ENCODE peak calls at places on chromosomes 5 and 9, in six cellular contexts. G is AG09309, L is HFF-Myc, T is right atrium auricular region, E is colonic mucosa, K is left ventricle myocardium inferior. U is an unnamed sample.

GRCh38 chr5:10528056-10528816 is 35.6 kb upstream of the ANKRD33B start:
- DNase-seq in G (peak), L (peak), T (no peak), E (no peak), K (no peak), U (no peak)

GRCh38 chr5:66932446-66932845 is 264.2 kb downstream of the CD180 start:
- DNase-seq in G (no peak), L (no peak), T (no peak), E (no peak), K (no peak), U (no peak)

GRCh38 chr9:89435315-89435823 is 62.5 kb downstream of the SEMA4D start:
- DNase-seq in G (no peak), L (no peak), T (no peak), E (peak), K (no peak), U (no peak)

GRCh38 chr5:128284236-128284635 is 200.7 kb downstream of the SLC12A2 start:
- DNase-seq in G (no peak), L (no peak), T (no peak), E (no peak), K (no peak), U (no peak)

GRCh38 chr9:91119679-91120078 is 242.0 kb downstream of the AUH start:
- DNase-seq in G (no peak), L (no peak), T (no peak), E (no peak), K (no peak), U (no peak)

GRCh38 chr5:134586866-134587524 is 45.6 kb downstream of the SAR1B start:
- DNase-seq in G (peak), L (no peak), T (peak), E (peak), K (peak), U (peak)

GRCh38 chr5:72130342-72130741 is 23.1 kb downstream of the MAP1B start:
- DNase-seq in G (peak), L (no peak), T (no peak), E (no peak), K (no peak), U (no peak)

GRCh38 chr5:59325070-59325469 is 568.5 kb downstream of the PDE4D start:
- DNase-seq in G (no peak), L (no peak), T (no peak), E (no peak), K (no peak), U (no peak)

GRCh38 chr5:68115584-68115983 is 100.0 kb upstream of the PIK3R1 start:
- DNase-seq in G (no peak), L (no peak), T (no peak), E (no peak), K (no peak), U (no peak)

GRCh38 chr5:173629628-173630027 is 13.2 kb upstream of the BOD1 start:
- DNase-seq in G (no peak), L (no peak), T (no peak), E (no peak), K (no peak), U (peak)

GRCh38 chr9:121674952-121675351 is 23.5 kb downstream of the DAB2IP start:
- DNase-seq in G (no peak), L (no peak), T (no peak), E (no peak), K (no peak), U (no peak)

GRCh38 chr9:89667730-89668129 is 62.9 kb downstream of the GADD45G start:
- DNase-seq in G (no peak), L (no peak), T (no peak), E (peak), K (no peak), U (no peak)

GRCh38 chr9:97846347-97846746 is 6.7 kb upstream of the FOXE1 start:
- DNase-seq in G (no peak), L (no peak), T (no peak), E (no peak), K (no peak), U (no peak)

GRCh38 chr5:132016721-132017250 is 5.3 kb upstream of the ACSL6 start:
- DNase-seq in G (no peak), L (no peak), T (no peak), E (no peak), K (no peak), U (no peak)

GRCh38 chr5:14417232-14417730 is 164.3 kb upstream of the OTULINL start:
- DNase-seq in G (no peak), L (peak), T (no peak), E (no peak), K (no peak), U (no peak)
- TF ChIP-seq CTCF in G (peak), L (no peak), T (no peak), E (no peak), K (no peak), U (no peak)

DNA sequence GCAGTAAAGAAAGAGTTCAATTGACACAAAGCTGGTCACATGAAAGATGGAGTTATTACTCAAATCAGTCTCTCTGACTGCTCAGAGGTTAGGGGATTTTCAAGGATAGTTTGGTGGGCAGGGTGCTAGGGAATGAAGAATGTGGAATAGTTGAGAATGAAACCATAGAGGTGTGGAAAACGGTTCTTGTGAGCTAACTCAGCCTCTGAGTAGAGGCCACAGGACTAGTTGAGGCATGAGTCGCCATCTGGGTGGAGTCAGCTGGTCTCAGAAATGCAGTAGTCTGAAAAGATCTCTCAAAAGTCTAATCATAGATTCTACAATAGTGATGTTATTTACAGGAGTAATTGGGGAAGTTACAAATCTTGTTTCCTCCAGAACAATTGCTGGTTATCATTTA is 178.9 kb upstream of the SPEF2 start:
- DNase-seq in G (no peak), L (no peak), T (no peak), E (no peak), K (no peak), U (no peak)
- TF ChIP-seq CTCF in G (no peak), L (no peak), T (no peak), E (no peak), K (no peak), U (no peak)

GRCh38 chr9:120338340-120338739 is 241.6 kb downstream of the CDK5RAP2 start:
- DNase-seq in G (no peak), L (no peak), T (no peak), E (no peak), K (no peak), U (no peak)

GRCh38 chr9:120336753-120337090 is 243.2 kb downstream of the CDK5RAP2 start:
- DNase-seq in G (no peak), L (no peak), T (peak), E (no peak), K (no peak), U (no peak)

GRCh38 chr9:120331913-120332312 is 248.1 kb downstream of the CDK5RAP2 start:
- DNase-seq in G (peak), L (no peak), T (no peak), E (no peak), K (no peak), U (no peak)

GRCh38 chr9:120336021-120336752 is 243.8 kb downstream of the CDK5RAP2 start:
- DNase-seq in G (peak), L (no peak), T (peak), E (no peak), K (no peak), U (no peak)

GRCh38 chr9:120337131-120337530 is 242.8 kb downstream of the CDK5RAP2 start:
- DNase-seq in G (no peak), L (no peak), T (peak), E (no peak), K (no peak), U (no peak)
- TF ChIP-seq CTCF in G (no peak), L (no peak), T (no peak), E (no peak), K (no peak), U (no peak)

GRCh38 chr5:35002459-35002858 is 45.3 kb downstream of the AGXT2 start:
- DNase-seq in G (no peak), L (no peak), T (no peak), E (no peak), K (no peak), U (no peak)
- TF ChIP-seq CTCF in G (no peak), L (no peak), T (no peak), E (no peak), K (no peak), U (no peak)

GRCh38 chr5:95238560-95239325 is 46.2 kb downstream of the MCTP1 start:
- DNase-seq in G (no peak), L (no peak), T (no peak), E (no peak), K (no peak), U (no peak)
- TF ChIP-seq CTCF in G (peak), L (no peak), T (peak), E (no peak), K (peak), U (peak)

DNA sequence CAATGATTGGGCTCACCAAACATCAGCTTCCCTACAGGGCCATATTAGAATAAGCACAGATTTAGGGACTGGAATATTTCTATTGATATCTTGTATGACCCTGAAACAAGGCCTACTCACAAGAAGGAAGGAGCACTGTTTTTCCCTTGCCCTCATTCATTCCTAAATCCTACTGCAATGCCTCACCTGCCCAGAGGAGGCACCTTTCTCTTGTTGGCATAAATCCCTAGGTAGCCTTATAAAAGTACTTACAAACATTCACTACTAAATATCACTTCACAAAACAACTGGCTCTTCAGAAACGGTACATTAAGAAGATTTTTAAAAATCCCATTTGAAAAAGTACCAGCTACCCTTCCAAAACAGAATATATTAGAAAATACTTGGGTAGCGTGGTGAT is 449.4 kb downstream of the CDH18 start:
- DNase-seq in G (no peak), L (no peak), T (no peak), E (no peak), K (no peak), U (no peak)
- TF ChIP-seq CTCF in G (no peak), L (no peak), T (no peak), E (no peak), K (no peak), U (peak)

DNA sequence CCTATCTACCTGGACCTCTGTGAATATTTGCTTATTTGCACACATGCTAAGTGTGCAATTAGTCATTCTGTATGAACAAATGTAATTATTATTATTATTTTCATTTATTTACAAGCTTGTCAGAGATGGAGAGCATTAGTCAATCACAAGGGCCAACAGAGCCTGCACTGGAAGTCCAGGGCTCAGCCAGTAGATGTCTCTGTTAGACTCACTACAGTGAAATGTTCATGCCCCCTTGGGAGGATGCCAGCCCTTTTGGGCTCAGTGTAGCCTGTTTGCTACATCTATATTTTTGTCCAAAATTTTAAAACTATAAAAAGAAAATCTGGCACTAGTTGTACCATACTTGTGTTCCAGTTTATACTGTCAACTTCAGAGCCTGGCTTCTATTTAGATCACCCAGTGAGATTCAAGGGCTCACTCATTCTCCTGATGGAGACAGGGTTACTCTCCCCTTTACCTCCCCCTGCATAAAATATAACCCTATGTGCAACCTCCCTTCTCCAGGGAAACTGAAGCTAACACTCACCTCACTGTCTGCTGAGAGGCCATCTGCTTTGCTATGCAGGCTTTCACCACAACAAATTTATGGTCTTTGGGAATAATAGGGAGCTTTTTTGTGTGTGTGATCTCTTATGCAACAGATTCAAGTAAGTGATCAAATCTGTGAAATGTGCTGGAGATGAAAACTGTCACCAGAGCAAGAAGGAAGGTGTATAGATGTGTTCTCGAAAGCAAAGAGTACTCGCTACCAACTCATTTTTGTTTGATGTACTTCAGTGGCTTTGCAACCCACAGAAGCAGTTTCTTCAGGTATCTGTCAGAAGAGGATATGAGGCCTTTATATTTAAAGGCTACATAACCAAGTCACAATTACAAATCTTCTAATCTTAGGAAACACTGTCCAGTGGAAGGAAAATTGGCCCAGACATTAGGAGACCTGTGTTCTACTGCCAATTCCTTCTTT is 99.9 kb upstream of the TLE4 start:
- DNase-seq in G (peak), L (no peak), T (peak), E (peak), K (peak), U (no peak)
- TF ChIP-seq CTCF in G (peak), L (peak), T (peak), E (peak), K (peak), U (no peak)

GRCh38 chr9:38641985-38642864 is 21.8 kb upstream of the ANKRD18A start:
- DNase-seq in G (no peak), L (no peak), T (no peak), E (peak), K (no peak), U (peak)
- TF ChIP-seq CTCF in G (peak), L (peak), T (peak), E (peak), K (peak), U (peak)

U was measured in neural crest cell.